ENCODE peak calls at places on chromosomes 5 and 9, in eight cellular contexts. C is left ventricle myocardium inferior, F is heart left ventricle, T is dorsolateral prefrontal cortex, U is mucosa of descending colon, N is H1, Q is RWPE2, D is A549. M is an unnamed sample.

GRCh38 chr9:77521091-77521490 is 127.0 kb downstream of the GNA14 start:
- DNase-seq in T (peak), C (peak), D (no peak), F (peak), Q (no peak), U (no peak), N (no peak), M (no peak)

GRCh38 chr5:153658151-153658550 is 167.7 kb downstream of the GRIA1 start:
- DNase-seq in F (no peak), U (no peak), C (no peak), D (no peak), Q (no peak), T (no peak), N (no peak), M (no peak)

GRCh38 chr5:107519900-107520354 is 150.8 kb downstream of the EFNA5 start:
- DNase-seq in U (no peak), N (no peak), D (peak), F (no peak), C (no peak), T (no peak), Q (no peak), M (no peak)

GRCh38 chr9:96048116-96048953 is 172.8 kb downstream of the ERCC6L2 start:
- DNase-seq in F (no peak), Q (no peak), N (no peak), T (no peak), D (no peak), U (no peak), C (no peak), M (no peak)

GRCh38 chr5:134647750-134648424 is 698 bp upstream of the SEC24A start:
- DNase-seq in T (no peak), U (no peak), F (no peak), Q (no peak), N (no peak), D (no peak), C (no peak), M (peak)

GRCh38 chr9:37706290-37706689 is 47.3 kb upstream of the TRMT10B start:
- DNase-seq in N (no peak), Q (no peak), U (no peak), F (no peak), D (no peak), T (no peak), C (no peak), M (no peak)

GRCh38 chr5:156479864-156480263 is 152.9 kb downstream of the SGCD start:
- DNase-seq in F (peak), D (peak), U (no peak), Q (no peak), N (no peak), C (no peak), T (no peak), M (no peak)

GRCh38 chr9:22308177-22308576 is 138.4 kb upstream of the DMRTA1 start:
- DNase-seq in U (no peak), Q (no peak), N (no peak), T (no peak), F (no peak), D (peak), C (no peak), M (no peak)

GRCh38 chr5:73529081-73529480 is 30.8 kb downstream of the BTF3 start:
- DNase-seq in N (no peak), U (no peak), C (no peak), Q (no peak), T (no peak), D (no peak), F (no peak), M (no peak)

GRCh38 chr9:89952401-89952800 is 347.6 kb downstream of the GADD45G start:
- DNase-seq in U (no peak), N (no peak), Q (no peak), C (no peak), D (no peak), T (no peak), F (no peak), M (no peak)

GRCh38 chr5:103262422-103262871 is 3.9 kb downstream of the MACIR start:
- DNase-seq in U (no peak), C (no peak), D (peak), F (no peak), N (no peak), T (no peak), Q (no peak), M (no peak)

GRCh38 chr5:54725391-54726280 is 208.1 kb downstream of the SNX18 start:
- DNase-seq in T (no peak), F (no peak), Q (no peak), C (no peak), N (no peak), D (no peak), U (no peak), M (no peak)

GRCh38 chr5:1568201-1568979 is 44.6 kb upstream of the LPCAT1 start:
- DNase-seq in C (no peak), F (no peak), N (no peak), T (no peak), U (no peak), D (peak), Q (peak), M (peak)
- H3K4me3 ChIP-seq in C (no peak), F (no peak), N (no peak), T (no peak), U (no peak), D (no peak), Q (no peak), M (no peak)

DNA sequence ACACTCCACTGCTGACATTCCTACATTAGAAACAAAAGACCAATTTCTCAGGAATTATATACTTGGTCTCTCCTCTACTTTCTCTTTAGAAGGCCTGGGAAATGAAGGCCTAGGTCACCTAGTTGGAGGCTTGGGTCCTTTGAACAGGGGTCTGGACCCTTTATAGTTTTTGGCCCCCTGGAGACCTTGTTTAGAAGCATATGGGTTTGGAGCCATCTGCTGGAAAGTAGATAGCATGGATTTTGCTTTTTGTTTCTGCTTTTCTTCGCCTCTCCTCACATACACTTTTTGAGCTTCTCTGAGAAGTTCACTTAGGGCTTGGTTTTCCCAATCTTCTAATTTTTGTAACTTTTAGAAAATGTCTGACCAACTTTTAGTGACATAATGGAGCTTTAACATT is 67.1 kb upstream of the CDK20 start:
- DNase-seq in U (no peak), Q (no peak), N (no peak), C (no peak), F (no peak), T (no peak), D (peak), M (no peak)
- TF ChIP-seq CTCF in U (peak), Q (peak), N (peak), C (peak), F (peak), T (peak), D (peak), M (peak)

DNA sequence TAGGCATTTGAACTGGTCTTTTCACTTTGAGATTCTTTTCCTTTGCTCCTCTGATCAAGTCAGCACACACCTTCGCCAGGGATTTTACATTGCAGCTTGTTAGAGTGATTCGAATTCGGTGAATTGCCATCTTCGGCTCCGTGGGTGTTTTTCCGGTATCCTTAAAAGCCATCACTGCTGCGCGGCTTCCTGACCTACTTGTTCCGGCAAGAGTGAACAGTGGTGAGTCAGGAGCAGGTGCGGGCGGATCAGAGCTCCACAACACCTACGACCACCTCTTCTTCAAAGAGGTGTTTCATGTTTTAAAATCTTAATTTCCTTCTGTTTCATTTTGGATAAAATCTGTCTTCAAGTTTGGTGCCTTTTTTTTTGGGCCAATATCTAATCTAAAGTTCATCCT is 134.6 kb downstream of the TMC1 start:
- DNase-seq in T (peak), N (no peak), F (no peak), Q (no peak), D (no peak), U (no peak), C (no peak), M (no peak)
- H3K4me3 ChIP-seq in T (no peak), N (no peak), F (no peak), Q (no peak), D (no peak), U (no peak), C (no peak), M (no peak)

DNA sequence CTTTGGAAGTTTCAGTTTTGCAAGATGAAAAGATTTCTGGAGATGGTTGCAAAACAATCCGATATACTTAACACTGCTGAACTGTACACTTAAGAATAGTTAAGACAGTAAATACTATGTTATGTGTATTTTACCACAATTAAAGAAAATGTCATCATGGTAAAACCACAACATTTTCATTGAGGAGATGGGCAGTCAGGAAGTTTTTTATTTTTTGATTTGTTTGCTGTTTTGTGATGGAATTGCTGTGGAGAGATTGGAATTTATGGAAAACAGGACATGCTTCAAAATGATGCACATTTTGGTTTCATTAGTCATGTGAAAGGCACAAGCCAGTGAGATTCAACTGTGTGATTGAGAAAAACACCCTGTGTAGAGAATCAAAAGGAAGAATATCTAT is 90.5 kb upstream of the AGXT2 start:
- DNase-seq in U (no peak), Q (no peak), N (no peak), T (no peak), D (no peak), C (no peak), F (no peak), M (no peak)
- TF ChIP-seq CTCF in U (no peak), Q (no peak), N (no peak), T (no peak), D (no peak), C (no peak), F (no peak), M (no peak)

GRCh38 chr9:134323741-134324358 is 2.4 kb upstream of the RXRA start:
- DNase-seq in U (peak), N (no peak), D (no peak), F (peak), C (peak), T (no peak), Q (no peak), M (no peak)

GRCh38 chr9:134322781-134323241 is 3.4 kb upstream of the RXRA start:
- DNase-seq in U (peak), T (no peak), D (no peak), F (peak), N (no peak), C (peak), Q (peak), M (no peak)

GRCh38 chr9:134321571-134321930 is 4.7 kb upstream of the RXRA start:
- DNase-seq in U (peak), Q (no peak), D (no peak), C (peak), N (no peak), F (peak), T (no peak), M (no peak)

GRCh38 chr9:134320916-134321570 is 5.2 kb upstream of the RXRA start:
- DNase-seq in N (no peak), U (peak), F (peak), T (no peak), Q (no peak), C (peak), D (no peak), M (no peak)

GRCh38 chr9:134321957-134322741 is 4.1 kb upstream of the RXRA start:
- DNase-seq in T (no peak), F (peak), Q (peak), D (no peak), C (peak), N (no peak), U (peak), M (no peak)
- H3K4me3 ChIP-seq in T (no peak), F (no peak), Q (no peak), D (no peak), C (no peak), N (no peak), U (no peak), M (no peak)

GRCh38 chr5:1672396-1672795 is 127.2 kb downstream of the MRPL36 start:
- DNase-seq in T (no peak), D (no peak), N (no peak), C (no peak), F (no peak), U (no peak), Q (no peak), M (no peak)
- TF ChIP-seq CTCF in T (no peak), D (no peak), N (peak), C (no peak), F (no peak), U (no peak), Q (no peak), M (no peak)

GRCh38 chr5:111236995-111237394 is 12.8 kb downstream of the CAMK4 start:
- DNase-seq in Q (no peak), D (no peak), U (no peak), F (no peak), N (no peak), T (no peak), C (no peak), M (no peak)
- H3K4me3 ChIP-seq in Q (no peak), D (no peak), U (no peak), F (no peak), N (no peak), T (no peak), C (no peak), M (no peak)

GRCh38 chr9:127855522-127855921 is 1.1 kb upstream of the ENG start:
- DNase-seq in N (no peak), U (no peak), T (no peak), C (no peak), D (no peak), F (no peak), Q (no peak), M (no peak)

GRCh38 chr9:127856094-127856740 is 1.8 kb upstream of the ENG start:
- DNase-seq in F (no peak), Q (no peak), T (no peak), C (no peak), U (no peak), D (no peak), N (no peak), M (no peak)

GRCh38 chr9:127852829-127853228 is 1.6 kb downstream of the ENG start:
- DNase-seq in D (no peak), F (no peak), N (no peak), T (no peak), C (no peak), Q (no peak), U (no peak), M (no peak)

GRCh38 chr9:127853312-127854168 is 918 bp downstream of the ENG start:
- DNase-seq in T (no peak), C (no peak), Q (no peak), F (no peak), D (no peak), N (no peak), U (no peak), M (no peak)

GRCh38 chr9:127854169-127854833 is at the start of gene ENG:
- DNase-seq in Q (no peak), D (no peak), T (no peak), C (peak), F (peak), N (no peak), U (peak), M (no peak)
- TF ChIP-seq CTCF in Q (no peak), D (no peak), T (no peak), C (peak), F (no peak), N (no peak), U (no peak), M (no peak)